ENCODE peak calls at places on chromosomes 4 and X, in five cellular contexts. One of them, this sample, is unnamed.

GRCh38 chr4:38189445-38189844 is 229.2 kb downstream of the PTTG2 start:
- DNase-seq in H1: no peak
- DNase-seq in IMR-90: peak; percentile 95
- DNase-seq in neuronal stem cell: no peak
- DNase-seq in mesenchymal stem cell: peak; percentile 95
- DNase-seq in this sample: no peak

GRCh38 chrX:47540754-47541538 is 20.1 kb upstream of the ARAF start:
- DNase-seq in H1: peak; percentile 49
- DNase-seq in IMR-90: peak; percentile 92
- DNase-seq in neuronal stem cell: peak; percentile 56
- DNase-seq in mesenchymal stem cell: peak; percentile 94
- DNase-seq in this sample: peak; percentile 86

GRCh38 chr4:118997601-118998000 is 108.9 kb downstream of the SYNPO2 start:
- DNase-seq in H1: no peak
- DNase-seq in IMR-90: peak; percentile 78
- DNase-seq in neuronal stem cell: no peak
- DNase-seq in mesenchymal stem cell: peak; percentile 77
- DNase-seq in this sample: no peak

GRCh38 chr4:3823496-3824341 is 57.5 kb downstream of the ADRA2C start:
- DNase-seq in H1: no peak
- DNase-seq in IMR-90: no peak
- DNase-seq in neuronal stem cell: no peak
- DNase-seq in mesenchymal stem cell: no peak
- DNase-seq in this sample: no peak

GRCh38 chrX:135521405-135522131 is 1.1 kb downstream of the INTS6L start:
- DNase-seq in H1: peak; percentile 62
- DNase-seq in IMR-90: peak; percentile 85
- DNase-seq in neuronal stem cell: peak; percentile 72
- DNase-seq in mesenchymal stem cell: peak; percentile 93
- DNase-seq in this sample: peak; percentile 89

GRCh38 chrX:101362757-101363156 is 14.2 kb upstream of the TIMM8A start:
- DNase-seq in H1: no peak
- DNase-seq in IMR-90: no peak
- DNase-seq in neuronal stem cell: no peak
- DNase-seq in mesenchymal stem cell: no peak
- DNase-seq in this sample: no peak

GRCh38 chr4:182916483-182917181 is 554 bp downstream of the DCTD start:
- DNase-seq in H1: no peak
- DNase-seq in IMR-90: peak; percentile 79
- DNase-seq in neuronal stem cell: peak; percentile 27
- DNase-seq in mesenchymal stem cell: peak; percentile 71
- DNase-seq in this sample: peak; percentile 45

GRCh38 chrX:17635231-17635630 is 102.1 kb upstream of the SCML1 start:
- DNase-seq in H1: peak; percentile 85
- DNase-seq in IMR-90: peak; percentile 18
- DNase-seq in neuronal stem cell: peak; percentile 81
- DNase-seq in mesenchymal stem cell: no peak
- DNase-seq in this sample: peak; percentile 89

GRCh38 chr4:106529348-106530033 is 160.9 kb upstream of the GIMD1 start:
- DNase-seq in H1: no peak
- DNase-seq in IMR-90: peak; percentile 1
- DNase-seq in neuronal stem cell: no peak
- DNase-seq in mesenchymal stem cell: no peak
- DNase-seq in this sample: no peak

GRCh38 chr4:168634276-168634802 is 137.5 kb downstream of the PALLD start:
- DNase-seq in H1: no peak
- DNase-seq in IMR-90: peak; percentile 92
- DNase-seq in neuronal stem cell: peak; percentile 20
- DNase-seq in mesenchymal stem cell: peak; percentile 96
- DNase-seq in this sample: no peak

GRCh38 chr4:168633474-168633873 is 136.6 kb downstream of the PALLD start:
- DNase-seq in H1: no peak
- DNase-seq in IMR-90: no peak
- DNase-seq in neuronal stem cell: no peak
- DNase-seq in mesenchymal stem cell: peak; percentile 67
- DNase-seq in this sample: no peak

GRCh38 chr4:168637872-168638756 is 141.3 kb downstream of the PALLD start:
- DNase-seq in H1: no peak
- DNase-seq in IMR-90: peak; percentile 78
- DNase-seq in neuronal stem cell: no peak
- DNase-seq in mesenchymal stem cell: peak; percentile 33
- DNase-seq in this sample: no peak

GRCh38 chr4:168636506-168637176 is 139.8 kb downstream of the PALLD start:
- DNase-seq in H1: no peak
- DNase-seq in IMR-90: peak; percentile 88
- DNase-seq in neuronal stem cell: no peak
- DNase-seq in mesenchymal stem cell: peak; percentile 84
- DNase-seq in this sample: no peak

DNA sequence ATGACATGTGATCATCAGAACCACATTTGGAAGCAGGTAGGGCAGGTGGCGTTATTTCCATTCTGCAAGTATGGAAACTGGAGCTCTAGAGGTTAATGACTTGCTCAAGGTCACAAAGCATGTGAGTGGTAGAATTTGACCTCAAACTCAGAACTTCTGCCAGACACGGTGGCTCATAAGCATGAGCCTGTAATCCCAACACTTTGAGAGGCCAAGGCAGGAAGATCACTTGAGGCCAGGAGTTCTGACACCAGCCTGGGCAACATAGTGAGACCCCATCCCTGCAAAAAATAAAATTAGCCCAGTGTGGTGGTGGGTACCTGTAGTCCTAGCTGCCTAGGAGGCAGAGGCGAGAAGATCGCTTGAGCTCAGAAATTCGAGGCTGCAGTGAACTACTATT is 139.2 kb downstream of the PALLD start:
- DNase-seq in H1: no peak
- DNase-seq in IMR-90: no peak
- DNase-seq in neuronal stem cell: no peak
- DNase-seq in mesenchymal stem cell: no peak
- DNase-seq in this sample: no peak
- H3K14ac ChIP-seq in H1: no peak overlapping the region
- H3K14ac ChIP-seq in IMR-90: peak overlapping the region; percentile 8
- H3K14ac ChIP-seq in neuronal stem cell: no peak overlapping the region
- H3K14ac ChIP-seq in mesenchymal stem cell: no peak overlapping the region
- H3K14ac ChIP-seq in this sample: no peak overlapping the region

GRCh38 chrX:110182362-110182761 is 135.5 kb downstream of the AMMECR1 start:
- DNase-seq in H1: no peak
- DNase-seq in IMR-90: peak; percentile 43
- DNase-seq in neuronal stem cell: no peak
- DNase-seq in mesenchymal stem cell: peak; percentile 49
- DNase-seq in this sample: no peak
- H4K91ac ChIP-seq in H1: no peak overlapping the region
- H4K91ac ChIP-seq in IMR-90: no peak overlapping the region
- H4K91ac ChIP-seq in neuronal stem cell: no peak overlapping the region
- H4K91ac ChIP-seq in mesenchymal stem cell: no peak overlapping the region
- H4K91ac ChIP-seq in this sample: no peak overlapping the region

DNA sequence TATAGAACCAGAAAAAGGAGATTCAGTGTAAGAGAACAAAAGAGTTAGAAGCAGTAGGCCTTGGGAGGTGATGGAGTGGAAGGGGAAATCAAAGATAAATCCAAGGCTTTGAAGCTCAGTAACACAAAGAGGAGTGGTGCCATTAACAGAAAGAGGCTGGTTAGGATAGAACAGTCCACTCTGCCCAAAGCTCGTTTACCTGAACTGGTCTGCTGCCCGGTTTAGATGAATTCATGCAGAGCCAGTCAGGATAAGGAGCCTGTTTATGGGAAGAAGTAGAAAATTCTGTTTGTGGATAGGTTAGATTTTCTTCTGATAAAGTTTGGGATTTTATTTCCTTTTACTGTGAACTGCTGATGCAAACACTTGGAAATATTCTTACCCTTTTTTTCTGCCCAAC is 80.6 kb downstream of the HMGB2 start:
- DNase-seq in H1: no peak
- DNase-seq in IMR-90: no peak
- DNase-seq in neuronal stem cell: no peak
- DNase-seq in mesenchymal stem cell: no peak
- DNase-seq in this sample: no peak
- H3K4ac ChIP-seq in H1: no peak overlapping the region
- H3K4ac ChIP-seq in IMR-90: no peak overlapping the region
- H3K4ac ChIP-seq in neuronal stem cell: no peak overlapping the region
- H3K4ac ChIP-seq in mesenchymal stem cell: no peak overlapping the region
- H3K4ac ChIP-seq in this sample: no peak overlapping the region

DNA sequence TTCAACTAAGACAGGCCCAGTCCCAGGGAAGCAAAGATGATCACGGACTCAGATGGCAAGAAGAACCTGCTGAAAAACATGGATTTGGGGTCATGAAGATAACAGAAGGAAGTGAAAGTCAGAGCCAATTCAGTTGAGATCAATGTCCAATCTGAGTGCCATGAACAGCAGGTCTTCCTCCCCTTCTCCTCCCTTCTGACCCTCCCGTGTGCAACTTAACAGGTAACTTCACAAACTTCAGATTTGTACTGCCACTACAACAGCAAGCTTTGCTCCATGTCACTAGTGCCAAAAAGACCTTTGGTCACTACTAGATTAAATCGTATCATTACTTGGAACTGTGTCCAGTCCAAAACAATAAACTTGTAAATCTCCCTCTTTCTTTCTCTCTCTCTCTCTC is 15.5 kb upstream of the SGMS2 start:
- DNase-seq in H1: no peak
- DNase-seq in IMR-90: no peak
- DNase-seq in neuronal stem cell: no peak
- DNase-seq in mesenchymal stem cell: no peak
- DNase-seq in this sample: no peak
- H3K14ac ChIP-seq in H1: no peak overlapping the region
- H3K14ac ChIP-seq in IMR-90: no peak overlapping the region
- H3K14ac ChIP-seq in neuronal stem cell: no peak overlapping the region
- H3K14ac ChIP-seq in mesenchymal stem cell: no peak overlapping the region
- H3K14ac ChIP-seq in this sample: no peak overlapping the region

GRCh38 chr4:140163029-140163810 is 9.2 kb upstream of the MAML3 start:
- DNase-seq in H1: no peak
- DNase-seq in IMR-90: peak; percentile 69
- DNase-seq in neuronal stem cell: no peak
- DNase-seq in mesenchymal stem cell: no peak
- DNase-seq in this sample: no peak
- H4K91ac ChIP-seq in H1: no peak overlapping the region
- H4K91ac ChIP-seq in IMR-90: peak overlapping the region; percentile 58
- H4K91ac ChIP-seq in neuronal stem cell: no peak overlapping the region
- H4K91ac ChIP-seq in mesenchymal stem cell: no peak overlapping the region
- H4K91ac ChIP-seq in this sample: no peak overlapping the region

GRCh38 chr4:100986360-100986868 is 360.9 kb downstream of the PPP3CA start:
- DNase-seq in H1: peak; percentile 10
- DNase-seq in IMR-90: no peak
- DNase-seq in neuronal stem cell: peak; percentile 46
- DNase-seq in mesenchymal stem cell: peak; percentile 37
- DNase-seq in this sample: peak; percentile 62

GRCh38 chr4:100982345-100982744 is 365.0 kb downstream of the PPP3CA start:
- DNase-seq in H1: no peak
- DNase-seq in IMR-90: no peak
- DNase-seq in neuronal stem cell: no peak
- DNase-seq in mesenchymal stem cell: peak; percentile 31
- DNase-seq in this sample: no peak

GRCh38 chr4:100984901-100985300 is 362.4 kb downstream of the PPP3CA start:
- DNase-seq in H1: no peak
- DNase-seq in IMR-90: peak; percentile 66
- DNase-seq in neuronal stem cell: no peak
- DNase-seq in mesenchymal stem cell: no peak
- DNase-seq in this sample: no peak

GRCh38 chr4:100983426-100983825 is 363.9 kb downstream of the PPP3CA start:
- DNase-seq in H1: no peak
- DNase-seq in IMR-90: no peak
- DNase-seq in neuronal stem cell: no peak
- DNase-seq in mesenchymal stem cell: peak; percentile 34
- DNase-seq in this sample: no peak

GRCh38 chr4:100985576-100985975 is 361.8 kb downstream of the PPP3CA start:
- DNase-seq in H1: no peak
- DNase-seq in IMR-90: no peak
- DNase-seq in neuronal stem cell: no peak
- DNase-seq in mesenchymal stem cell: no peak
- DNase-seq in this sample: no peak
- H3K4ac ChIP-seq in H1: no peak overlapping the region
- H3K4ac ChIP-seq in IMR-90: no peak overlapping the region
- H3K4ac ChIP-seq in neuronal stem cell: no peak overlapping the region
- H3K4ac ChIP-seq in mesenchymal stem cell: no peak overlapping the region
- H3K4ac ChIP-seq in this sample: no peak overlapping the region

DNA sequence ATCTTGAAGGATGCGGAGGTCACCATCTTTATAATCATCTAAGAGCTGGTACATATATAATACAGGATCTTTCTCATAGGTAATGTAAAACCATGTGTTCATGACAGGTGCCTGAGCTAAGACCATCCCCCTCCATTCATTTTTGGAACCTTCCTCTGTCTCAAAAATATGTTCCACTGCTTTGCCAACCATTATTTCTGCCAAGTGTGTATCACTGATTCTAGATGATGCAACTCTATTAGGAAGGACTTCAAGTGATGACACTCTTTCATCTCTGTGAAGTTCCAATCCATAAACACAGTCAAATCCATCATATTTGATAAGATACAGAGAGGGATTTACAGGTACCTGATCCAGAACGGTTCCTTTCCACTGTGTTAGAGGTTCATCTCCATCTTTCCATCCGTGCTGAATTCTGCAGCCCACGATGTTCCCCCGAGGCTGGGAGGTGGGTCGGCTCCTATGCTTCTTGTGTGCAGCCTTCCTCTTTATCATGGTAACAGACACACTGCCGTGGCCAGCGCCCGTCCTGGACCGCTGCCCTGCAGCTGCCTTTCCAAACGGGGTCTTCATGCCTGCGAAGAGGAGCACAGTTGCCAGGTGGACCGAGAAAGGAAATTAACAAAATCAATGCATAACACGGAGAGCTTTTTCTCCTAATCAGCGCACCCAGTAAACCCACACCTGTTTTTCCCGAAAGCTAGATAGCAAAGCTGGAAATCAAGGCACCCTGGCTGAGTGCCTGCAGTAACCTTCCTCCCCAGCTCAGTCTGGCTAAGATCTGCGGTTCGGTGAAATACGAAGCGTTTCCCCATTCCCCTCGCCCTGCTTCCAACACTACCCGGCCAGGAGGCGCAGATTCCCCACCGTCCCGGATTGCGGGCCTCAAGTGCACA is 718 bp downstream of the SPIN3 start:
- DNase-seq in H1: no peak
- DNase-seq in IMR-90: peak; percentile 13
- DNase-seq in neuronal stem cell: no peak
- DNase-seq in mesenchymal stem cell: no peak
- DNase-seq in this sample: no peak
- H3K14ac ChIP-seq in H1: no peak overlapping the region
- H3K14ac ChIP-seq in IMR-90: peak overlapping the region; percentile 19
- H3K14ac ChIP-seq in neuronal stem cell: no peak overlapping the region
- H3K14ac ChIP-seq in mesenchymal stem cell: peak overlapping the region; percentile 41
- H3K14ac ChIP-seq in this sample: peak overlapping the region; percentile 18

This sample was measured in H9.